ENCODE peak calls at places on chromosomes 11 and 22, in eight cellular contexts. L is Calu3, B is A549, T is chondrocyte, A is body of pancreas, V is tibial artery, F is OCI-LY7, O is AG09309. X is an unnamed sample.

GRCh38 chr11:2890466-2891241 is 5.1 kb upstream of the CDKN1C start:
- DNase-seq in B (no peak), L (peak; percentile 67), F (no peak), O (no peak), T (no peak), A (peak; percentile 93), V (no peak), X (no peak)

GRCh38 chr11:35990170-35990569 is 46.3 kb downstream of the LDLRAD3 start:
- DNase-seq in V (no peak), B (no peak), T (no peak), A (no peak), L (no peak), F (no peak), O (no peak), X (no peak)

GRCh38 chr22:23070418-23071162 is at the start of gene GNAZ:
- DNase-seq in O (no peak), L (no peak), F (peak; percentile 67), V (no peak), B (no peak), A (peak; percentile 32), T (peak; percentile 86), X (no peak)

GRCh38 chr11:24900960-24901549 is 404.2 kb downstream of the LUZP2 start:
- DNase-seq in F (no peak), V (no peak), O (no peak), T (no peak), A (no peak), B (no peak), L (no peak), X (no peak)

GRCh38 chr11:76161261-76161961 is 44.9 kb downstream of the WNT11 start:
- DNase-seq in T (peak; percentile 56), A (no peak), L (no peak), V (no peak), O (no peak), B (no peak), F (no peak), X (no peak)

GRCh38 chr22:44329179-44329796 is 16.5 kb upstream of the SHISAL1 start:
- DNase-seq in L (peak; percentile 51), V (no peak), A (no peak), F (peak; percentile 79), B (no peak), O (no peak), T (no peak), X (no peak)

GRCh38 chr11:86799680-86800075 is 664 bp upstream of the PRSS23 start:
- DNase-seq in O (no peak), F (no peak), L (no peak), T (no peak), A (no peak), B (no peak), V (no peak), X (peak; percentile 44)

GRCh38 chr22:33666661-33667619 is 253.3 kb downstream of the LARGE1 start:
- DNase-seq in V (no peak), A (no peak), F (peak; percentile 6), O (no peak), L (no peak), B (no peak), T (no peak), X (no peak)

GRCh38 chr22:39283312-39284141 is 35.9 kb downstream of the RPL3 start:
- DNase-seq in O (no peak), T (peak; percentile 82), L (peak; percentile 90), B (no peak), V (peak; percentile 70), F (no peak), A (no peak), X (no peak)

GRCh38 chr11:123195182-123196059 is at the start of gene CLMP:
- DNase-seq in O (no peak), B (peak; percentile 35), V (peak; percentile 58), L (no peak), T (no peak), F (no peak), A (peak; percentile 26), X (no peak)

GRCh38 chr22:29892757-29893156 is 9.8 kb downstream of the MTMR3 start:
- DNase-seq in O (no peak), F (no peak), B (no peak), L (no peak), A (no peak), T (no peak), V (no peak), X (no peak)

GRCh38 chr11:76176463-76176862 is 29.8 kb downstream of the WNT11 start:
- DNase-seq in B (no peak), V (no peak), A (no peak), O (no peak), F (no peak), L (no peak), T (no peak), X (no peak)

GRCh38 chr11:14148653-14149273 is 186.2 kb downstream of the SPON1 start:
- DNase-seq in V (no peak), F (peak; percentile 76), A (no peak), O (peak; percentile 3), L (no peak), T (no peak), B (peak; percentile 10), X (no peak)

GRCh38 chr11:65851811-65852507 is 6.0 kb downstream of the CFL1 start:
- DNase-seq in F (no peak), V (no peak), B (no peak), T (no peak), A (no peak), O (no peak), L (no peak), X (no peak)

GRCh38 chr11:65852508-65853248 is 5.3 kb downstream of the CFL1 start:
- DNase-seq in F (no peak), L (no peak), V (no peak), A (no peak), B (no peak), O (no peak), T (no peak), X (no peak)

GRCh38 chr11:65854161-65854592 is 3.8 kb downstream of the CFL1 start:
- DNase-seq in L (no peak), V (no peak), B (no peak), O (no peak), F (no peak), A (no peak), T (no peak), X (peak; percentile 20)

GRCh38 chr11:65854871-65855837 is 2.8 kb downstream of the CFL1 start:
- DNase-seq in V (no peak), L (no peak), A (no peak), F (no peak), B (no peak), O (no peak), T (peak; percentile 66), X (peak; percentile 34)

GRCh38 chr11:65853249-65853979 is 4.6 kb downstream of the CFL1 start:
- DNase-seq in A (no peak), O (no peak), B (no peak), F (no peak), V (no peak), L (no peak), T (no peak), X (no peak)
- TF ChIP-seq CTCF in A (no peak), O (no peak), B (no peak), F (peak; percentile 19), V (no peak), L (no peak), T (peak; percentile 11), X (no peak)

GRCh38 chr11:69843529-69843921 is 24.3 kb upstream of the FGF3 start:
- DNase-seq in L (no peak), A (no peak), O (no peak), V (no peak), B (no peak), T (no peak), F (no peak), X (no peak)

GRCh38 chr11:69841170-69841858 is 22.1 kb upstream of the FGF3 start:
- DNase-seq in V (no peak), F (no peak), O (no peak), B (no peak), L (no peak), T (no peak), A (no peak), X (no peak)

GRCh38 chr11:69842746-69843528 is 23.7 kb upstream of the FGF3 start:
- DNase-seq in L (no peak), A (no peak), O (no peak), V (no peak), F (no peak), B (no peak), T (no peak), X (no peak)

GRCh38 chr11:69840371-69841169 is 21.4 kb upstream of the FGF3 start:
- DNase-seq in L (peak; percentile 88), F (no peak), A (peak; percentile 55), V (no peak), O (no peak), B (no peak), T (no peak), X (no peak)

GRCh38 chr11:69841859-69842698 is 22.9 kb upstream of the FGF3 start:
- DNase-seq in O (no peak), T (no peak), B (no peak), A (no peak), V (no peak), F (peak; percentile 14), L (peak; percentile 45), X (no peak)
- TF ChIP-seq CTCF in O (peak; percentile 50), T (peak; percentile 74), B (peak; percentile 66), A (no peak), V (no peak), F (peak; percentile 75), L (peak; percentile 57), X (no peak)

GRCh38 chr11:61174949-61175348 is 13.7 kb upstream of the VPS37C start:
- DNase-seq in V (no peak), A (no peak), O (no peak), B (no peak), F (no peak), T (no peak), L (no peak), X (no peak)

GRCh38 chr11:61172353-61172752 is 11.1 kb upstream of the VPS37C start:
- DNase-seq in T (no peak), B (no peak), L (no peak), V (no peak), O (no peak), F (no peak), A (no peak), X (no peak)

GRCh38 chr11:61172888-61173287 is 11.7 kb upstream of the VPS37C start:
- DNase-seq in L (no peak), O (no peak), F (no peak), A (no peak), B (no peak), T (no peak), V (no peak), X (no peak)

GRCh38 chr11:61174275-61174674 is 13.0 kb upstream of the VPS37C start:
- DNase-seq in O (no peak), A (peak; percentile 66), B (no peak), L (no peak), F (no peak), V (no peak), T (no peak), X (no peak)

DNA sequence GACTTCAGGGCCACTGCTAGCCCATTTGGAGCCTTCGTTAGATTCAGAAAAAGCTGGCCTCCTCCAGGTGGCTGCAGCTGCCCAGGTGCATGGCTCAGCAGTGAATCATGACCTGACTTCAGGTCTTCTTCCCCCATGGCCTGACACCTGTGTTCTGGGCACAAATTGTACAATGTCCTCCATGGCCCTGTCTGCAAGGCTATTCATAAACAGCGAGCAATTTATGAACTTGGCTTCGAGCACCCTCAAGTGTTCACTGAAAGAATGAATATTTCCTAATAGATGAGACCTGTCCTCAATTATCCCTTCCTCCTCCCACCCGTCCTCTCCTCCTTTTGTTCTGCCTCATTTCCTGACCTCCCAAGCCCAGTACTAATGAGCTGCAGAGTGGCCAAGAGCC is 12.2 kb upstream of the VPS37C start:
- DNase-seq in B (no peak), V (no peak), L (peak; percentile 36), T (no peak), A (peak; percentile 29), O (no peak), F (peak; percentile 24), X (no peak)
- TF ChIP-seq CTCF in B (peak; percentile 27), V (no peak), L (no peak), T (peak; percentile 65), A (no peak), O (peak; percentile 47), F (peak; percentile 51), X (no peak)

GRCh38 chr11:58636587-58636986 is 14.1 kb downstream of the CNTF start:
- DNase-seq in V (no peak), B (no peak), L (no peak), A (no peak), F (no peak), O (no peak), T (no peak), X (no peak)
- TF ChIP-seq CTCF in V (no peak), B (no peak), L (no peak), A (no peak), F (peak; percentile 37), O (no peak), T (no peak), X (no peak)